ENCODE peak calls at places on chromosomes 16 and 17, in seven cellular contexts. L is BJ, G is hepatocyte, A is nephron progenitor cell, U is HL-60, R is tibial artery, S is suprapubic skin. B is an unnamed sample.

GRCh38 chr16:66326995-66327513 is 39.4 kb upstream of the CDH5 start:
- DNase-seq in L (no peak), G (peak), A (no peak), U (no peak), R (no peak), S (no peak), B (no peak)

GRCh38 chr16:70152578-70153302 is 20.8 kb upstream of the CLEC18C start:
- DNase-seq in L (no peak), G (peak), A (no peak), U (no peak), R (no peak), S (no peak), B (no peak)

GRCh38 chr16:8849411-8850011 is 19.3 kb downstream of the CARHSP1 start:
- DNase-seq in L (no peak), G (no peak), A (no peak), U (no peak), R (no peak), S (no peak), B (no peak)

GRCh38 chr16:57997528-57998265 is 2.8 kb downstream of the ZNF319 start:
- DNase-seq in L (no peak), G (no peak), A (no peak), U (no peak), R (no peak), S (peak), B (no peak)

GRCh38 chr17:12584727-12585126 is 81.0 kb upstream of the MYOCD start:
- DNase-seq in L (no peak), G (no peak), A (no peak), U (no peak), R (no peak), S (no peak), B (no peak)

GRCh38 chr17:32161029-32161428 is 18.7 kb downstream of the RHOT1 start:
- DNase-seq in L (no peak), G (no peak), A (no peak), U (no peak), R (no peak), S (no peak), B (no peak)

GRCh38 chr17:73249700-73250099 is 12.0 kb downstream of the CPSF4L start:
- DNase-seq in L (no peak), G (no peak), A (no peak), U (no peak), R (no peak), S (no peak), B (no peak)

GRCh38 chr16:35795361-35796029 is 2336.1 kb downstream of the TP53TG3F start:
- DNase-seq in L (no peak), G (no peak), A (no peak), U (no peak), R (no peak), S (no peak), B (no peak)

GRCh38 chr16:1825864-1826690 is 548 bp downstream of the HAGH start:
- DNase-seq in L (no peak), G (peak), A (peak), U (peak), R (peak), S (no peak), B (peak)

GRCh38 chr16:1822801-1823200 is 3.8 kb downstream of the HAGH start:
- DNase-seq in L (no peak), G (no peak), A (no peak), U (no peak), R (no peak), S (no peak), B (no peak)

GRCh38 chr16:1821861-1822611 is 4.6 kb downstream of the HAGH start:
- DNase-seq in L (no peak), G (no peak), A (no peak), U (no peak), R (no peak), S (no peak), B (no peak)

GRCh38 chr16:1825381-1825863 is 1.2 kb downstream of the HAGH start:
- DNase-seq in L (no peak), G (no peak), A (no peak), U (no peak), R (no peak), S (peak), B (no peak)

DNA sequence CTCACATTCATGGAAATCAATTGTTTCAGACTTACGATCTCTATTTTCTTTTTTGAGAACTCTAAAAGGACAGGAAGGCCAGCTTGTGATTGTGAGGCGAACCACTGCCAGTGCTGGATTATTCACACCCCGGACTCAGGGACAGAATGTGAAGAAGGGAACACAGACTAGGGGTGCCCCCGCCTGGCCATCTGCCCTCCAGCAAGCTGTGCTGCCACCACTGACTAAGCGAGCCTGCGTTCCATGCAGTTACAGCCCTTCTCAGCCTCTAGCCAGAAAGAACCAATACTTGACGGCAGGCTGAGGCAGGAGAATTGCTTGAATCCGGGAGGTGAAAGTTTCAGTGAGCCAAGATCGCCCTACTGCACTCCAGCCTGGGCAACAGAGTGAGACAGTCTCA is 2.8 kb downstream of the HAGH start:
- DNase-seq in L (no peak), G (peak), A (peak), U (peak), R (no peak), S (no peak), B (peak)
- TF ChIP-seq CTCF in L (peak), G (peak), A (no peak), U (peak), R (no peak), S (no peak), B (no peak)

GRCh38 chr16:55543470-55543869 is 23.0 kb upstream of the CAPNS2 start:
- DNase-seq in L (no peak), G (peak), A (no peak), U (no peak), R (no peak), S (no peak), B (no peak)
- TF ChIP-seq CTCF in L (peak), G (peak), A (no peak), U (no peak), R (peak), S (no peak), B (peak)

DNA sequence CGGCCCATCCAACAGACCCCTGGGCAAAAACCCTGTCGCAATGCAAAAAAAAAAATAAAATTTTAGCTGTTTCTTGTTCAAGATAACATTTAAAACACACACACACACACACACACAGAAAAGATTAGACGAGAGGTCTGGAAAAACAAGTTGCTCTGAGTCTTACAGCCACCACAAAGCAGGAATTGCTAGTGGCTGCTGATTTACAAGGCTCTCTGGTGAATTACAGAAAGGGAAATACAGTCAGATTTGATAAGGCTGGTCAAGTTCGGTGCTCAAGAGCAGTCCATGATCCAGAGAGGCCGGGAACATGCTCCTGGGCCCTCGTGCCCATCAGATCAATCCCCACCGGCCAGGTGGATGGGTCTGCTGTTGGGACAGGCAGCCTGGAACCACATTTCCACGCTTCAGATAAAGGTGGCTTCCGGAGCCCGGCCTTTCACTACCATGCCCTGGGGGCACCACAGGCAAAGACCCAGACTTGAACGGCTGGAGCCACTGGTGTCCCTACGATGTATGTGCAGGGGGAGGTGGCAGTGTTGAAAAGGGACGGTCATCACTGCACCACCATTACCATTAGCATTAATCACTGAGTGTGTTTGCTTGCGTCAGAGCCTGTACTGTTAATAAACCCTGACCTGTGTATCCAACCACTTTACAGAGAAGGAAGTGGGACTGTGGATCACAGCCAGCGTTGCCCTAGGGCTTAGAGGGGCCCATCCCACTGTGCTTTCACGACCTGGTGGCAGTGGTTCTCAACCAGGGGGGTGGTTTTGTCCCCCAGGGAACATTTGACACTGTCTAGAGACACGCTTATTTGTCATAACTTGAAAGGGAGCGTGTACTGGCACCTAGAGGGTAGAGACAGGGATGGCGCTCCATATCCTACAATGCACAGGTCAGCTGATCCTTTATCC is 95.1 kb downstream of the XYLT1 start:
- DNase-seq in L (no peak), G (peak), A (no peak), U (no peak), R (no peak), S (no peak), B (no peak)
- TF ChIP-seq CTCF in L (no peak), G (no peak), A (no peak), U (no peak), R (no peak), S (no peak), B (no peak)

GRCh38 chr17:36946726-36947091 is 2.0 kb upstream of the AATF start:
- DNase-seq in L (no peak), G (no peak), A (no peak), U (no peak), R (no peak), S (no peak), B (no peak)

GRCh38 chr17:36944488-36945040 is 4.2 kb upstream of the AATF start:
- DNase-seq in L (no peak), G (no peak), A (no peak), U (no peak), R (no peak), S (no peak), B (no peak)

GRCh38 chr17:36945160-36945559 is 3.6 kb upstream of the AATF start:
- DNase-seq in L (no peak), G (no peak), A (no peak), U (no peak), R (no peak), S (no peak), B (no peak)

GRCh38 chr17:36947922-36948716 is 635 bp upstream of the AATF start:
- DNase-seq in L (no peak), G (no peak), A (no peak), U (no peak), R (no peak), S (no peak), B (no peak)

DNA sequence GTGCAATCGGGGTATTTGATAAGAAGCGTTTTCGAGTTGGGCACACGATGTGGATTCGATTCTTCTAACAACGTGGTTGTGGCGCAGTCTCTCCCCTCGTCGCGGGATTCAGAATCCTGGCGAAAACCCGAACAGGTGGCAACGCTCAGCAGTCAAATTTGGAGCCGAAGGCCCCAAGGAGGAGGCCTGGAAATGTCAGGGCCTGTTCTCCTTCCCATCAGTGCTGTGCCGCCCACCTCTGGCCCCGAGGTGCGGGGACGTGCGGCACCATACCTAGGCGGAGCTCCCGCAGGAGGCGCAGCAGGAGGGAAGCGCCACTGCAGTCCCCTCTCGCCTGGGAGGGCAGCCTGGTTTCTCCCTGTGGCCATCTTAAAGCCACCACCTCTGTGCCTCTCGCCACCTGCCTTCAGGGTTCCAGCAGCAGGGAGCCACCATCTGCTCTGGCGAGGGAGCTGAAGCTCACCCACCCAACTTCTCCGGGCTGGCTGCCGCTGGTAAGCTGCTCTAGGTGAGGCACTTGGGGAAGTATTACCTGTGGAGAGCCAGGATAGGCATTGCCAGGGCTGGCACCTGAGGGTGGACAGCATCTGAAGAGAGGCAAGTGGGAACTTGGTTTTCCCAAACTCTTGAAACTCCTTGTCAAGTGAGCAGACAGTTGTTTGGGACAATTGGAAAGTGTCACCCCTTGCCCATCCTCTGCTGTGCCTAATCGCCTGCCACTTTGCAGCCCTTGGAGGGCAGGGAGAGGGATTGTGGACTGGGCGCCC is 2.6 kb upstream of the AATF start:
- DNase-seq in L (no peak), G (no peak), A (no peak), U (no peak), R (no peak), S (no peak), B (no peak)
- TF ChIP-seq CTCF in L (no peak), G (no peak), A (no peak), U (no peak), R (no peak), S (no peak), B (no peak)

GRCh38 chr17:7239091-7240027 is at the start of gene PHF23:
- DNase-seq in L (peak), G (peak), A (peak), U (peak), R (peak), S (peak), B (peak)
- TF ChIP-seq CTCF in L (no peak), G (no peak), A (no peak), U (no peak), R (peak), S (no peak), B (no peak)

DNA sequence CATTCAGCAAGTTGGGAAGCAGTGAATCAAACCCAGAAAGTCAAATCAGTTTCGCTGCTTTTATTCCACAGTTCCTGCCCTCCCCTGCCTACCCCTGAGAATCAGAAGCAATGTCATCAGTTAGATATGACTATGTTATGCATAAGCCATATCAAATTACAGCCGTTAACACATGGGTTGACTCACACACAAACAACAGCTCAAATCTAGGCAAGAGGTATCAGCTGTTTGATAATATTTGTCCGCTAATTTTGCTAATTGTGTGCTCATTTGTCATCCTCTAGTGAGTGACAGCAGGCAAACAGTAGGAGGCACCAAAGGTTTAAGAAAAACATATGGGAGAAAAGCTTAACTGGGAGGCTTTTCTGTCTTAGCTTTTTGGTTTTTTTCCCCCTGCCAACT is 327.4 kb upstream of the CCL2 start:
- DNase-seq in L (no peak), G (no peak), A (no peak), U (no peak), R (no peak), S (no peak), B (no peak)
- TF ChIP-seq CTCF in L (no peak), G (peak), A (no peak), U (no peak), R (no peak), S (no peak), B (no peak)

GRCh38 chr17:4082136-4082924 is 60.5 kb downstream of the ZZEF1 start:
- DNase-seq in L (no peak), G (no peak), A (no peak), U (no peak), R (no peak), S (no peak), B (no peak)

GRCh38 chr17:4090898-4091297 is 51.9 kb downstream of the ZZEF1 start:
- DNase-seq in L (no peak), G (no peak), A (no peak), U (no peak), R (no peak), S (no peak), B (no peak)

GRCh38 chr17:4087911-4088693 is 54.7 kb downstream of the ZZEF1 start:
- DNase-seq in L (no peak), G (no peak), A (no peak), U (no peak), R (no peak), S (no peak), B (no peak)

GRCh38 chr17:4083173-4083572 is 59.7 kb downstream of the ZZEF1 start:
- DNase-seq in L (no peak), G (no peak), A (no peak), U (no peak), R (no peak), S (no peak), B (no peak)

DNA sequence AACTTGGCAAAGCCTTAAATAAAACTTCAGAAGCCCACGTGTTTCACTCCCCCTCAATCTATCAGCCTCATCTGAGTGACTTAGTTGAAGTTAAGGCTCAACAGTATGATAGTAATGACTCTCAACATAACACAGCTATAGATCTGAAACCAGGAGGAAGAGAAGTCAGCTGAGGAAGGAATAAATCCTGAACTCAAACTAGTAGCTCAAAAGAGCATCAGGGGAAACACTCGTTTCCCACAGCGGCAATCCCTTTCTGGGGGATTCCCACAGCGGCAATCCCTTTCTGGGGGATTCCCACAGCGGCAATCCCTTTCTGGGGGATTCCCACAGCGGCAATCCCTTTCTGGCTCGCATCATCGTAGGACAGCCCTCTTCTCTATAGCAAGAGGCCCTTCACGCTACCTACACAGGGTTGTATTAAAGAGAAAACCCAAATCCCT is 56.8 kb downstream of the ZZEF1 start:
- DNase-seq in L (no peak), G (no peak), A (no peak), U (no peak), R (no peak), S (no peak), B (no peak)
- TF ChIP-seq CTCF in L (no peak), G (no peak), A (no peak), U (no peak), R (no peak), S (no peak), B (no peak)